ENCODE peak calls at places on chromosomes 3 and 15, in ten cellular contexts. C is esophagus muscularis mucosa, X is prostate gland, O is A549, G is ovary, T is stomach, L is NB4, H is gastrocnemius medialis, S is esophagus squamous epithelium, Z is body of pancreas. B is an unnamed sample.

GRCh38 chr3:140233702-140234101 is 298.7 kb downstream of the CLSTN2 start:
- DNase-seq in C (no peak), X (no peak), O (no peak), G (no peak), T (no peak), L (no peak), H (no peak), S (no peak), Z (no peak), B (no peak)

GRCh38 chr3:179652467-179653105 is at the start of gene USP13:
- DNase-seq in C (no peak), X (peak), O (peak), G (peak), T (peak), L (peak), H (peak), S (no peak), Z (peak), B (peak)

GRCh38 chr15:83100072-83100646 is 7.3 kb upstream of the TM6SF1 start:
- DNase-seq in C (no peak), X (no peak), O (no peak), G (no peak), T (no peak), L (peak), H (no peak), S (no peak), Z (no peak), B (no peak)

GRCh38 chr3:111241960-111242359 is 170.3 kb downstream of the NECTIN3 start:
- DNase-seq in C (no peak), X (no peak), O (no peak), G (no peak), T (no peak), L (no peak), H (no peak), S (no peak), Z (no peak), B (no peak)

GRCh38 chr3:64575211-64575844 is 112.5 kb downstream of the ADAMTS9 start:
- DNase-seq in C (no peak), X (no peak), O (peak), G (no peak), T (no peak), L (peak), H (no peak), S (no peak), Z (no peak), B (no peak)

GRCh38 chr3:185645596-185646381 is 59.7 kb downstream of the SENP2 start:
- DNase-seq in C (no peak), X (no peak), O (no peak), G (no peak), T (no peak), L (no peak), H (no peak), S (no peak), Z (no peak), B (no peak)

GRCh38 chr3:194397757-194398312 is 1.2 kb downstream of the GP5 start:
- DNase-seq in C (no peak), X (no peak), O (no peak), G (peak), T (no peak), L (peak), H (no peak), S (no peak), Z (no peak), B (no peak)

GRCh38 chr3:14837864-14838263 is 19.1 kb downstream of the FGD5 start:
- DNase-seq in C (no peak), X (no peak), O (no peak), G (no peak), T (no peak), L (no peak), H (no peak), S (no peak), Z (no peak), B (no peak)

GRCh38 chr3:139520028-139520737 is 19.4 kb downstream of the RBP1 start:
- DNase-seq in C (peak), X (no peak), O (peak), G (no peak), T (no peak), L (peak), H (no peak), S (no peak), Z (no peak), B (no peak)

GRCh38 chr3:166274342-166274741 is 437.1 kb upstream of the BCHE start:
- DNase-seq in C (no peak), X (no peak), O (no peak), G (no peak), T (no peak), L (no peak), H (no peak), S (no peak), Z (no peak), B (no peak)

GRCh38 chr3:129312671-129313414 is 34.2 kb downstream of the HMCES start:
- DNase-seq in C (no peak), X (no peak), O (no peak), G (no peak), T (no peak), L (peak), H (no peak), S (no peak), Z (no peak), B (no peak)

GRCh38 chr15:74206801-74207281 is 4.3 kb upstream of the STRA6 start:
- DNase-seq in C (no peak), X (no peak), O (no peak), G (no peak), T (no peak), L (no peak), H (no peak), S (no peak), Z (no peak), B (no peak)

GRCh38 chr15:31457161-31457560 is 130.5 kb downstream of the KLF13 start:
- DNase-seq in C (no peak), X (no peak), O (no peak), G (no peak), T (no peak), L (no peak), H (no peak), S (no peak), Z (no peak), B (peak)

GRCh38 chr15:66595937-66596545 is 30.2 kb upstream of the LCTL start:
- DNase-seq in C (no peak), X (no peak), O (no peak), G (no peak), T (no peak), L (no peak), H (no peak), S (no peak), Z (no peak), B (no peak)

GRCh38 chr3:15438988-15439387 is 11.6 kb downstream of the EAF1 start:
- DNase-seq in C (no peak), X (no peak), O (no peak), G (no peak), T (no peak), L (no peak), H (no peak), S (no peak), Z (no peak), B (no peak)

GRCh38 chr3:58173029-58173669 is 37.6 kb downstream of the DNASE1L3 start:
- DNase-seq in C (no peak), X (no peak), O (no peak), G (no peak), T (no peak), L (no peak), H (no peak), S (no peak), Z (no peak), B (no peak)

GRCh38 chr3:52787246-52787645 is 7.3 kb upstream of the ITIH3 start:
- DNase-seq in C (no peak), X (no peak), O (no peak), G (no peak), T (no peak), L (no peak), H (no peak), S (no peak), Z (no peak), B (no peak)

GRCh38 chr3:143676021-143676420 is 172.2 kb downstream of the SLC9A9 start:
- DNase-seq in C (no peak), X (no peak), O (no peak), G (no peak), T (no peak), L (no peak), H (no peak), S (no peak), Z (no peak), B (no peak)

GRCh38 chr3:134212898-134213665 is 37.6 kb downstream of the RYK start:
- DNase-seq in C (peak), X (peak), O (peak), G (peak), T (peak), L (peak), H (peak), S (no peak), Z (peak), B (peak)

GRCh38 chr3:49162751-49163419 is 3.2 kb downstream of the CCDC71 start:
- DNase-seq in C (no peak), X (no peak), O (no peak), G (no peak), T (no peak), L (no peak), H (no peak), S (no peak), Z (no peak), B (no peak)
- TF ChIP-seq POLR2A in C (no peak), X (no peak), O (no peak), G (no peak), T (no peak), L (no peak), H (no peak), S (no peak), Z (no peak), B (no peak)

GRCh38 chr3:187743195-187744141 is 1.8 kb downstream of the BCL6 start:
- DNase-seq in C (peak), X (peak), O (peak), G (peak), T (peak), L (peak), H (peak), S (peak), Z (peak), B (peak)

GRCh38 chr3:187740446-187741399 is 4.5 kb downstream of the BCL6 start:
- DNase-seq in C (peak), X (peak), O (peak), G (peak), T (peak), L (peak), H (peak), S (no peak), Z (peak), B (peak)

GRCh38 chr3:187742351-187743171 is 2.7 kb downstream of the BCL6 start:
- DNase-seq in C (no peak), X (peak), O (no peak), G (no peak), T (peak), L (peak), H (peak), S (no peak), Z (peak), B (peak)

GRCh38 chr3:187739561-187740445 is 5.5 kb downstream of the BCL6 start:
- DNase-seq in C (peak), X (peak), O (peak), G (peak), T (peak), L (peak), H (peak), S (peak), Z (peak), B (peak)

GRCh38 chr3:187741403-187742350 is 3.6 kb downstream of the BCL6 start:
- DNase-seq in C (no peak), X (peak), O (peak), G (peak), T (peak), L (peak), H (peak), S (no peak), Z (peak), B (peak)
- TF ChIP-seq POLR2A in C (peak), X (peak), O (no peak), G (no peak), T (no peak), L (no peak), H (peak), S (no peak), Z (peak), B (no peak)

DNA sequence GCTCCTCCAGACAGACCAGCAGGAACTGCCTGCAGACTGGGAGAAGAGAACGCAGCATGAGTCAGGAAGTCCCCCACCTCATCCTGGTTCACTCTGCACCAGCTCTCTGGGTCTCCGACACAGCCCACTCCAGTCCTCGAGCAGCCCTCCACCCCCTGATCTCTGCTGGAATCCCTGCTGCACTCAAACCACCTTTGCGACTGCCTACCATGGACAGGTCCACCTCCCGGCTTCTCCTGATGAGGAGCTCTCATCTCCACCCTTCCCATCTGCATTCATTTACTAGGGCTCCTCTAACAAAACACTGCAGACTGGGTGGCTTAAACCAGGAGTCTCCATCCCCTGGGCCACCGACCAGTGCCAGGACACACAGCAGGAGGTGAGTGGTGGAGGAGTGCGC is 202.2 kb upstream of the IGF1R start:
- DNase-seq in C (peak), X (no peak), O (no peak), G (no peak), T (no peak), L (no peak), H (no peak), S (no peak), Z (no peak), B (no peak)
- TF ChIP-seq POLR2A in C (no peak), X (no peak), O (no peak), G (no peak), T (no peak), L (no peak), H (no peak), S (no peak), Z (no peak), B (no peak)

GRCh38 chr3:42653560-42654330 is at the start of gene ZBTB47:
- DNase-seq in C (no peak), X (no peak), O (no peak), G (peak), T (peak), L (peak), H (no peak), S (no peak), Z (peak), B (peak)

GRCh38 chr3:42651248-42652091 is 2.0 kb upstream of the ZBTB47 start:
- DNase-seq in C (peak), X (no peak), O (no peak), G (no peak), T (no peak), L (no peak), H (no peak), S (no peak), Z (no peak), B (no peak)

GRCh38 chr3:42652251-42652610 is 1.3 kb upstream of the ZBTB47 start:
- DNase-seq in C (peak), X (no peak), O (no peak), G (no peak), T (no peak), L (no peak), H (no peak), S (no peak), Z (no peak), B (no peak)

GRCh38 chr3:42653303-42653559 is 266 bp upstream of the ZBTB47 start:
- DNase-seq in C (no peak), X (no peak), O (no peak), G (no peak), T (no peak), L (no peak), H (no peak), S (no peak), Z (no peak), B (no peak)

DNA sequence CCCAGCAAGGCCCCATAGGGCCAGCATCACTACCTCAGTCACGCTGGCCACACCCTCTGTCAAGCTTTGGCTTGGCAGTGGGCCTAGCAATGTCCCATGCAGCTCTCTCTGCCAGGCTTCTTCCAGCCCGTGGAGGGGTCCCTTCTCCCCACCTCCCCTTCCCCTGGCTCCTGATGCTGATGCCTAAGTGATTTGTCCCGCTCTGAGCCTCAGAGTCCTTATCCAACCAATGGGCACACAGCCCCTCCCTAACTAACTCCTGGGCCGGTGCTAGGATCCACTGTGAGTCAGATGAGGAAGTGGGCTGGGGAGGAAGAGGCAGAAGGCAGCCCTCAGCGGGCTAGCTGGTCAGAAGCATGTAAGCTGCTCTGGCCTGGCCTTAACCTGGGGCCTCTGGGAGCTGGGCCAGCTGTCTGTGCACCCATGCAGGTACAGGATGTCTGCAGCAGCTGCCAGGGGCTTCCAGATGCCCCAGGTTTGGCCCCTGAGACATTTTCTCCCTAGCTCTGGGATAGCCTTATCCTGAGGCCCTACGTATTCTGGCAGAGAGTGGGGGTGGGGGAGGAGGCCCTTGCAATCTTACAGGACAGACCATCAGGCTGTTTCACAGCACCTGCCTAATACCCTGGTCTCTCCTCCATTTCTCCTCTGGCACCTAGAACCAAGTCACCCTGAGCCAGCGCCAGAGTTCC is 740 bp upstream of the ZBTB47 start:
- DNase-seq in C (peak), X (no peak), O (peak), G (peak), T (peak), L (peak), H (no peak), S (no peak), Z (peak), B (peak)
- TF ChIP-seq POLR2A in C (peak), X (peak), O (peak), G (peak), T (peak), L (peak), H (peak), S (peak), Z (peak), B (peak)

GRCh38 chr15:39860871-39861270 is 59.2 kb downstream of the GPR176 start:
- DNase-seq in C (no peak), X (no peak), O (no peak), G (no peak), T (no peak), L (no peak), H (no peak), S (no peak), Z (no peak), B (no peak)

GRCh38 chr15:39857132-39857531 is 62.9 kb downstream of the GPR176 start:
- DNase-seq in C (peak), X (no peak), O (no peak), G (no peak), T (no peak), L (no peak), H (no peak), S (no peak), Z (no peak), B (no peak)

GRCh38 chr15:39856357-39856756 is 63.7 kb downstream of the GPR176 start:
- DNase-seq in C (peak), X (no peak), O (no peak), G (no peak), T (no peak), L (no peak), H (no peak), S (no peak), Z (peak), B (no peak)

GRCh38 chr15:39859609-39860008 is 60.5 kb downstream of the GPR176 start:
- DNase-seq in C (no peak), X (no peak), O (no peak), G (no peak), T (no peak), L (no peak), H (no peak), S (no peak), Z (no peak), B (no peak)

GRCh38 chr15:39860200-39860599 is 59.9 kb downstream of the GPR176 start:
- DNase-seq in C (no peak), X (no peak), O (no peak), G (no peak), T (no peak), L (no peak), H (no peak), S (no peak), Z (no peak), B (no peak)
- TF ChIP-seq POLR2A in C (no peak), X (no peak), O (no peak), G (no peak), T (no peak), L (no peak), H (no peak), S (no peak), Z (no peak), B (no peak)

GRCh38 chr3:113745273-113746068 is 578 bp downstream of the NAA50 start:
- DNase-seq in C (no peak), X (peak), O (peak), G (peak), T (peak), L (peak), H (peak), S (peak), Z (peak), B (peak)
- TF ChIP-seq POLR2A in C (no peak), X (peak), O (no peak), G (no peak), T (peak), L (no peak), H (no peak), S (peak), Z (peak), B (peak)